ENCODE peak calls at places on chromosomes 6 and 20, in five cellular contexts. One of them, this sample, is unnamed.

GRCh38 chr6:100948381-100949133 is 67.4 kb upstream of the ASCC3 start:
- DNase-seq in left lung: no peak
- DNase-seq in type B pancreatic cell: no peak
- DNase-seq in MCF 10A: peak; percentile 31
- DNase-seq in neural crest cell: no peak
- DNase-seq in this sample: no peak

GRCh38 chr6:88380618-88381288 is 214.6 kb upstream of the CNR1 start:
- DNase-seq in left lung: no peak
- DNase-seq in neural crest cell: no peak
- DNase-seq in type B pancreatic cell: no peak
- DNase-seq in MCF 10A: peak; percentile 56
- DNase-seq in this sample: peak; percentile 49

GRCh38 chr20:32482251-32483220 is 102.6 kb downstream of the NOL4L start:
- DNase-seq in neural crest cell: peak; percentile 43
- DNase-seq in MCF 10A: peak; percentile 5
- DNase-seq in type B pancreatic cell: peak; percentile 83
- DNase-seq in left lung: peak; percentile 67
- DNase-seq in this sample: no peak

GRCh38 chr6:72675396-72675795 is 53.5 kb downstream of the KCNQ5 start:
- DNase-seq in MCF 10A: no peak
- DNase-seq in left lung: no peak
- DNase-seq in neural crest cell: no peak
- DNase-seq in type B pancreatic cell: no peak
- DNase-seq in this sample: no peak

GRCh38 chr6:11912420-11912819 is 99.7 kb upstream of the HIVEP1 start:
- DNase-seq in neural crest cell: no peak
- DNase-seq in left lung: no peak
- DNase-seq in type B pancreatic cell: no peak
- DNase-seq in MCF 10A: peak; percentile 27
- DNase-seq in this sample: no peak

GRCh38 chr20:62898970-62899632 is 27.2 kb downstream of the DIDO1 start:
- DNase-seq in neural crest cell: no peak
- DNase-seq in MCF 10A: no peak
- DNase-seq in left lung: no peak
- DNase-seq in type B pancreatic cell: no peak
- DNase-seq in this sample: no peak

GRCh38 chr6:170522565-170523183 is 30.4 kb downstream of the PSMB1 start:
- DNase-seq in type B pancreatic cell: no peak
- DNase-seq in left lung: no peak
- DNase-seq in MCF 10A: peak; percentile 27
- DNase-seq in neural crest cell: no peak
- DNase-seq in this sample: no peak

GRCh38 chr6:151461673-151462072 is 9.7 kb upstream of the RMND1 start:
- DNase-seq in left lung: no peak
- DNase-seq in neural crest cell: no peak
- DNase-seq in MCF 10A: no peak
- DNase-seq in type B pancreatic cell: no peak
- DNase-seq in this sample: no peak

GRCh38 chr6:13466304-13467215 is 20.8 kb downstream of the GFOD1 start:
- DNase-seq in type B pancreatic cell: no peak
- DNase-seq in neural crest cell: no peak
- DNase-seq in left lung: no peak
- DNase-seq in MCF 10A: no peak
- DNase-seq in this sample: no peak

GRCh38 chr6:54971825-54972224 is 125.3 kb downstream of the FAM83B start:
- DNase-seq in neural crest cell: no peak
- DNase-seq in type B pancreatic cell: no peak
- DNase-seq in MCF 10A: peak; percentile 21
- DNase-seq in left lung: no peak
- DNase-seq in this sample: no peak

GRCh38 chr6:217048-217659 is 75.1 kb upstream of the DUSP22 start:
- DNase-seq in neural crest cell: peak; percentile 32
- DNase-seq in type B pancreatic cell: no peak
- DNase-seq in left lung: no peak
- DNase-seq in MCF 10A: peak; percentile 28
- DNase-seq in this sample: no peak

GRCh38 chr6:109793793-109794192 is 102.7 kb downstream of the FIG4 start:
- DNase-seq in MCF 10A: peak; percentile 91
- DNase-seq in neural crest cell: no peak
- DNase-seq in left lung: no peak
- DNase-seq in type B pancreatic cell: no peak
- DNase-seq in this sample: no peak

GRCh38 chr6:166825553-166826145 is 130.7 kb downstream of the RNASET2 start:
- DNase-seq in MCF 10A: peak; percentile 72
- DNase-seq in neural crest cell: no peak
- DNase-seq in left lung: no peak
- DNase-seq in type B pancreatic cell: no peak
- DNase-seq in this sample: no peak

DNA sequence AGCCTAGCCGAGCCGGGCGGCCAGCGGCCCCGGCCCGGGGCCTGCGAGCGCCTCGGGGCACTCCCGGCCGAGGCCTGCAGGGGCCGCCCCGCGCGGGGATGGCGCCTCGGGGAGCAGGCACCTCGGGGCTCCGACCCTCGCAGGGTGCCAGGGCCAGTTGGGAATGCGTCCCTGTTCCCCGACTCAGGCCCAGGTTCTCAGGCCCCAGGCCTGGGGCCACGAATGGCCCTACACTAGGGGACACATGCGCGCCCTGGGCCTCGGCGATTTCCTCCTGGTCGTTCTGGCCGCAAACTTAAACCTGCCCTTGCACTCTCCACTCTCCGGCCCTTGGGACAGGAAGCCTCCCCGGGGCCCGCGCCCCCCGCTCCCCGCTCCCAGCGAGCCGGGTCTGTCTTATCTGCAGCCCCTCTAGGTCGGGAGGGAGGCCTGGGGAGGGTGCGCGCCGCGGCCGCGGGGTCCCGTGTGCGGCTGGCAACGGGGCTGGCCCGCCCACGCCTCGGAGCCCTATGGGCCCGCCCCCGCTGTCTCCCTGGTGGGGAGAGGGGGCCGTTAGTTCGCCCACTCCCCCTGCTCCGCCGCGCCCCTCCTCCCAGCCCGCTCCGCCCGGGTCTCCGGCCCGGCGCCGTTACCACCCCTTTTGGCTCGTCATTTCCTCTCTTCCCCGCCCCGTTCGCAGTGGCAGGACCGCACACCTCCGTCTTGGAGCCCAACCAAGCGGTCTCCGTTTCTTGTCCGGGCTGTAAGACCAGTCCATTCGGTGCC is 611 bp downstream of the NFYA start:
- DNase-seq in neural crest cell: peak; percentile 75
- DNase-seq in type B pancreatic cell: peak; percentile 93
- DNase-seq in MCF 10A: peak; percentile 85
- DNase-seq in left lung: peak; percentile 90
- DNase-seq in this sample: peak; percentile 72
- TF ChIP-seq CTCF in neural crest cell: peak; percentile 53
- TF ChIP-seq CTCF in type B pancreatic cell: peak; percentile 71
- TF ChIP-seq CTCF in MCF 10A: peak; percentile 23
- TF ChIP-seq CTCF in left lung: peak; percentile 47
- TF ChIP-seq CTCF in this sample: no peak

GRCh38 chr6:148746363-148747144 is at the start of gene UST:
- DNase-seq in neural crest cell: peak; percentile 61
- DNase-seq in MCF 10A: peak; percentile 96
- DNase-seq in type B pancreatic cell: peak; percentile 84
- DNase-seq in left lung: peak; percentile 91
- DNase-seq in this sample: peak; percentile 49
- TF ChIP-seq CTCF in neural crest cell: peak; percentile 59
- TF ChIP-seq CTCF in MCF 10A: peak; percentile 76
- TF ChIP-seq CTCF in type B pancreatic cell: peak; percentile 59
- TF ChIP-seq CTCF in left lung: peak; percentile 20
- TF ChIP-seq CTCF in this sample: peak; percentile 40

GRCh38 chr6:52577022-52577777 is at the start of gene TRAM2:
- DNase-seq in neural crest cell: peak; percentile 75
- DNase-seq in left lung: peak; percentile 83
- DNase-seq in type B pancreatic cell: peak; percentile 90
- DNase-seq in MCF 10A: peak; percentile 73
- DNase-seq in this sample: peak; percentile 83
- TF ChIP-seq CTCF in neural crest cell: no peak
- TF ChIP-seq CTCF in left lung: no peak
- TF ChIP-seq CTCF in type B pancreatic cell: peak; percentile 36
- TF ChIP-seq CTCF in MCF 10A: peak; percentile 26
- TF ChIP-seq CTCF in this sample: peak; percentile 25

DNA sequence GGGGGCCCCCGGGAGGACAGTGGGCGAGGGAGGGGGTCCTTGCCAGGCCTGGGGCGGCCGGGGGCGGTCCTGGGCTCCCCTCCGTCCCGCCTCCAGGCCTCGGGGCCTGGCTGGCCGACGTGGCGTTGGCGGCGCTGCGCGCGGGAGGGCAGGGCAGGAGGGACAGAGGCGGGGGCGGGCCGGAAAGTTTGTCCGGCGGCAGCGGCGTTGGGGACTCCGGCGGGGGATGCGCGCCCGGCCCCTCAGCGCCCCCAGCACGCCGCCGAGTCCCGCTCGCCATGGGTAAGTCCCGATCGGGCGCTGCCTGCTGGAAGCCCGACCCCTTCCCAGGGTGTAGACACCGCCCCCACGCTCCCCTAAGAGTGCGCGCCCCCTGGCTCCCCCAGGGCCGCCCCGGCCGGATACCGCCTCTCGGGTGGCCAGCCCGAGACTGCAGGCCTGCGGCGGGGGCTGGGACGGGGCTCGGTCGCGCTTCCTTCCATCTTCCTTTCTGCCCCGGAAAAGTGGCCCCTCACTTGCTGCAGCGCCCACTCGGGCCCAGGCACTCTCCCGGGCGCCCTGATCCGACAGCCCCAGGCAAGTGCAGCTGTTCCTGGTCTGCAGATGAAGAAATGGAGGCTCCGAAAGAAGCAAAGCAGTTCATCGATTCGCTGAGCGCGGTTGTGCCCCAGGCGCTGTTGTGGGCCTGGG is at the start of gene SLC2A10:
- DNase-seq in left lung: peak; percentile 52
- DNase-seq in type B pancreatic cell: peak; percentile 81
- DNase-seq in neural crest cell: peak; percentile 65
- DNase-seq in MCF 10A: no peak
- DNase-seq in this sample: no peak
- TF ChIP-seq CTCF in left lung: no peak
- TF ChIP-seq CTCF in type B pancreatic cell: peak; percentile 19
- TF ChIP-seq CTCF in neural crest cell: no peak
- TF ChIP-seq CTCF in MCF 10A: no peak
- TF ChIP-seq CTCF in this sample: no peak

DNA sequence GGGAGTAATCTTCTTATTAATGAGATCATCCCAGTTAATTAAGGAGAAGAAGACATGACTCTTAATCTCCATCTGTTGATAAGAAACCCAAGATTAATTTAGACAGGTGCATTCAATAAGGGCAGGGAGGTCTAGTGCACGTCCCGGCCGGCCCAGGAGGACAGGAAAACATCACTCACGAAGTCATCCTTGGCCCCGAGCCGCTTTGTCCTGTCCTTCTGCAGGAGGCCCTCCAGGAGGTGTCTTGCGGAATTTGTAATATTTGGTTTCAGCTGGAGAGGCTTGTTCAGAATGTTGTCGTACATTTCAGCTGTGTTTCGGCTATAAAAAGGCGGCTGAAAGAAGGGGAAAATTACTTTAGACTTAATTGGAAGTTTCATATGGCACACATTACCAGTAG is 118.4 kb upstream of the SLC2A12 start:
- DNase-seq in neural crest cell: no peak
- DNase-seq in MCF 10A: no peak
- DNase-seq in left lung: no peak
- DNase-seq in type B pancreatic cell: no peak
- DNase-seq in this sample: no peak
- TF ChIP-seq CTCF in neural crest cell: peak; percentile 29
- TF ChIP-seq CTCF in MCF 10A: peak; percentile 19
- TF ChIP-seq CTCF in left lung: no peak
- TF ChIP-seq CTCF in type B pancreatic cell: no peak
- TF ChIP-seq CTCF in this sample: no peak

GRCh38 chr6:45445749-45446454 is 68.2 kb upstream of the SUPT3H start:
- DNase-seq in MCF 10A: peak; percentile 99
- DNase-seq in neural crest cell: no peak
- DNase-seq in type B pancreatic cell: no peak
- DNase-seq in left lung: peak; percentile 73
- DNase-seq in this sample: no peak
- TF ChIP-seq CTCF in MCF 10A: no peak
- TF ChIP-seq CTCF in neural crest cell: no peak
- TF ChIP-seq CTCF in type B pancreatic cell: no peak
- TF ChIP-seq CTCF in left lung: no peak
- TF ChIP-seq CTCF in this sample: no peak

GRCh38 chr6:132209351-132209750 is 191.9 kb downstream of the MOXD1 start:
- DNase-seq in MCF 10A: peak; percentile 55
- DNase-seq in type B pancreatic cell: no peak
- DNase-seq in neural crest cell: no peak
- DNase-seq in left lung: no peak
- DNase-seq in this sample: no peak
- TF ChIP-seq CTCF in MCF 10A: no peak
- TF ChIP-seq CTCF in type B pancreatic cell: no peak
- TF ChIP-seq CTCF in neural crest cell: no peak
- TF ChIP-seq CTCF in left lung: no peak
- TF ChIP-seq CTCF in this sample: no peak

DNA sequence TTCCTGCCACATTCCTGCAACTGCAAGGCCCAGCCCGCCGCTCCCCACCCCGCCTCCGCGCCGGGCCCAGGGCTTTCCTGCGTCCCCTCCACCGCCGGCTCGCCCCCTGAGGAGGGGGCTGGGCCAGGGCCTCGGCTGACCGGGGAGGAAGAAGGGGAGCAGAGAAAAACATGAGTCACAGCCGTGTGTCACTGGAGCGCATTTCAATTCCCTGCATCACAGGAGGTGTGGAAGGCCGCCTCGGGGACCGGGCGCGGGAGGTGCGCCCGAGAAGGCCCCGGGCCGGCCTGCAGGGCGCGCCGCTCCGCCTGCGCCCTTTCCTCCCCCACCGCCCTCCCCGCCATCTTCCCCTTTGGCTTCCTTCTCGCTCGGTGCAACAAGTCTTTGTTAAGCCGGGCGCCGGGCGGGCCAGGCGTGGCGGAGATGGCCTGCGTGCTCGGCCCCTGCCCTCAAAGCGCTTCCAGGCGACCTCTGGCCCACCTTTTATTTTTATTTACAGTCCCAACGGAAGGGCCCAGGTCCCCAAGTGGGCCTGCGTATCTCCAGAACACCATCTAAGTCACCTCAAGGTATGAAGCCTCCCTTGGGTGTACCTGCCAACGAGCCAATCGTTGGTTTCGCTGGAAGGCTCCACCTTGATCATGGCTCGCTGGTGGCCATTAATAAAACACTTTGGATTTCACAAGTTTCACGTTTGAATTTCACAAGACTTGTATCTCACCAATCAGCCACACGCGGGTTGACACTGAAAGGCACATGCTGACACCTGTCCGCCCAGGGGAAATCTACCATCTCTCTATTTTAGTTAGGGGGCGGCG is 859 bp upstream of the HMGA1 start:
- DNase-seq in MCF 10A: peak; percentile 71
- DNase-seq in type B pancreatic cell: no peak
- DNase-seq in neural crest cell: peak; percentile 73
- DNase-seq in left lung: peak; percentile 74
- DNase-seq in this sample: no peak
- TF ChIP-seq CTCF in MCF 10A: no peak
- TF ChIP-seq CTCF in type B pancreatic cell: no peak
- TF ChIP-seq CTCF in neural crest cell: peak; percentile 2
- TF ChIP-seq CTCF in left lung: no peak
- TF ChIP-seq CTCF in this sample: no peak

GRCh38 chr20:41889125-41889870 is 271.1 kb upstream of the CHD6 start:
- DNase-seq in left lung: no peak
- DNase-seq in MCF 10A: no peak
- DNase-seq in neural crest cell: no peak
- DNase-seq in type B pancreatic cell: no peak
- DNase-seq in this sample: no peak
- TF ChIP-seq CTCF in left lung: no peak
- TF ChIP-seq CTCF in MCF 10A: peak; percentile 4
- TF ChIP-seq CTCF in neural crest cell: peak; percentile 42
- TF ChIP-seq CTCF in type B pancreatic cell: peak; percentile 51
- TF ChIP-seq CTCF in this sample: peak; percentile 23

GRCh38 chr6:16523550-16524379 is 237.5 kb downstream of the ATXN1 start:
- DNase-seq in neural crest cell: no peak
- DNase-seq in type B pancreatic cell: no peak
- DNase-seq in left lung: no peak
- DNase-seq in MCF 10A: no peak
- DNase-seq in this sample: no peak
- TF ChIP-seq CTCF in neural crest cell: no peak
- TF ChIP-seq CTCF in type B pancreatic cell: no peak
- TF ChIP-seq CTCF in left lung: no peak
- TF ChIP-seq CTCF in MCF 10A: no peak
- TF ChIP-seq CTCF in this sample: no peak